ENCODE peak calls at places on chromosome 17, in four cellular contexts. Z is A549, B is nephron progenitor cell, D is fibroblast of lung. Y is an unnamed sample.

GRCh38 chr17:80001376-80001775 is 34.3 kb downstream of the TBC1D16 start:
- DNase-seq in D (no peak), B (no peak), Z (no peak), Y (no peak)

GRCh38 chr17:79732804-79733691 is 2.3 kb downstream of the ENPP7 start:
- DNase-seq in D (no peak), Z (no peak), B (no peak), Y (no peak)

GRCh38 chr17:8459109-8459508 is 23.4 kb downstream of the NDEL1 start:
- DNase-seq in Z (no peak), D (no peak), B (no peak), Y (no peak)

GRCh38 chr17:34300652-34301390 is 15.3 kb downstream of the CCL11 start:
- DNase-seq in Z (no peak), D (no peak), B (no peak), Y (no peak)

GRCh38 chr17:231191-231965 is 49.9 kb upstream of the DOC2B start:
- DNase-seq in B (no peak), Z (no peak), D (no peak), Y (no peak)

GRCh38 chr17:55730380-55730779 is 7.7 kb upstream of the TMEM100 start:
- DNase-seq in B (no peak), Z (no peak), D (no peak), Y (no peak)

GRCh38 chr17:43578699-43579569 is 32.8 kb upstream of the ETV4 start:
- DNase-seq in B (peak; percentile 67), Z (no peak), D (peak; percentile 32), Y (no peak)

GRCh38 chr17:65550075-65550635 is 11.3 kb downstream of the AXIN2 start:
- DNase-seq in Z (no peak), B (no peak), D (no peak), Y (peak; percentile 33)

GRCh38 chr17:8131844-8132441 is 8.0 kb upstream of the HES7 start:
- DNase-seq in Z (no peak), B (no peak), D (no peak), Y (no peak)

GRCh38 chr17:82489117-82489516 is 30.4 kb upstream of the FOXK2 start:
- DNase-seq in Z (no peak), D (peak; percentile 65), B (no peak), Y (no peak)